ENCODE peak calls at places on chromosomes 5 and 9, in seven cellular contexts. I, E, B, G, U, A and M are unnamed samples.

GRCh38 chr9:124735121-124735520 is 36.0 kb downstream of the NR6A1 start:
- DNase-seq in E (peak), G (no peak), U (no peak), B (peak), A (peak), I (peak), M (no peak)

GRCh38 chr9:129858167-129858962 is 23.1 kb downstream of the USP20 start:
- DNase-seq in A (no peak), U (no peak), B (no peak), G (no peak), E (no peak), I (no peak), M (no peak)

GRCh38 chr5:57754616-57755015 is 272.0 kb upstream of the ACTBL2 start:
- DNase-seq in E (no peak), B (peak), U (no peak), A (no peak), G (no peak), I (no peak), M (no peak)

GRCh38 chr9:73780916-73781315 is 629.3 kb downstream of the ANXA1 start:
- DNase-seq in G (no peak), E (peak), B (no peak), U (no peak), A (peak), I (peak), M (no peak)

GRCh38 chr5:66239034-66239433 is 94.9 kb downstream of the SREK1 start:
- DNase-seq in G (no peak), E (peak), I (peak), U (no peak), A (no peak), B (no peak), M (no peak)

GRCh38 chr5:16776611-16777251 is 159.4 kb downstream of the MYO10 start:
- DNase-seq in A (no peak), U (peak), E (peak), G (no peak), I (peak), B (no peak), M (no peak)

GRCh38 chr5:135883026-135883425 is 12.6 kb downstream of the IL9 start:
- DNase-seq in I (no peak), U (no peak), A (no peak), E (no peak), G (no peak), B (no peak), M (no peak)

GRCh38 chr5:78647411-78647818 is 1.2 kb downstream of the LHFPL2 start:
- DNase-seq in I (peak), E (peak), A (peak), U (peak), B (peak), G (no peak), M (no peak)

GRCh38 chr5:6902597-6902996 is 189.4 kb downstream of the TENT4A start:
- DNase-seq in U (no peak), A (no peak), I (no peak), E (no peak), B (no peak), G (no peak), M (no peak)

GRCh38 chr5:142316051-142316450 is 8.8 kb downstream of the SPRY4 start:
- DNase-seq in E (no peak), I (no peak), A (peak), G (no peak), B (peak), U (no peak), M (no peak)

GRCh38 chr9:94082553-94082952 is 1.7 kb upstream of the PTPDC1 start:
- DNase-seq in U (no peak), E (no peak), G (no peak), I (no peak), B (no peak), A (no peak), M (no peak)

GRCh38 chr5:142012186-142012785 is 541 bp downstream of the GNPDA1 start:
- DNase-seq in B (no peak), A (peak), I (peak), G (no peak), E (peak), U (peak), M (peak)

GRCh38 chr5:31854181-31854624 is 215.3 kb downstream of the PDZD2 start:
- DNase-seq in I (peak), A (peak), B (peak), E (peak), G (no peak), U (peak), M (peak)

GRCh38 chr5:53749611-53750010 is 189.2 kb downstream of the NDUFS4 start:
- DNase-seq in B (peak), A (no peak), I (no peak), E (no peak), U (no peak), G (no peak), M (no peak)

GRCh38 chr5:178207183-178207916 is 3.0 kb downstream of the HNRNPAB start:
- DNase-seq in I (no peak), B (peak), U (no peak), A (no peak), E (no peak), G (no peak), M (no peak)

GRCh38 chr9:35700031-35700430 is 10.3 kb upstream of the TPM2 start:
- DNase-seq in E (no peak), G (no peak), A (no peak), B (no peak), I (no peak), U (no peak), M (no peak)

GRCh38 chr9:110769667-110770066 is 101.1 kb downstream of the MUSK start:
- DNase-seq in U (no peak), B (peak), I (no peak), A (peak), E (no peak), G (no peak), M (no peak)

GRCh38 chr5:106154280-106154716 is 1516.4 kb downstream of the EFNA5 start:
- DNase-seq in B (no peak), A (no peak), E (peak), U (peak), G (no peak), I (no peak), M (peak)

GRCh38 chr5:26649000-26649399 is 389.4 kb downstream of the CDH9 start:
- DNase-seq in A (no peak), G (no peak), I (no peak), B (no peak), E (no peak), U (no peak), M (no peak)

GRCh38 chr9:33751536-33752129 is 43.7 kb upstream of the PRSS3 start:
- DNase-seq in E (no peak), I (no peak), B (no peak), G (no peak), A (no peak), U (no peak), M (no peak)

GRCh38 chr5:132883261-132883834 is 9.9 kb downstream of the LEAP2 start:
- DNase-seq in I (peak), U (peak), G (peak), A (peak), E (peak), B (peak), M (no peak)

GRCh38 chr9:2276296-2276695 is 261.1 kb downstream of the SMARCA2 start:
- DNase-seq in U (no peak), G (no peak), E (no peak), A (no peak), B (no peak), I (no peak), M (no peak)

GRCh38 chr5:107253246-107253645 is 417.5 kb downstream of the EFNA5 start:
- DNase-seq in U (no peak), E (no peak), A (no peak), B (no peak), I (no peak), G (no peak), M (no peak)

GRCh38 chr9:1639166-1639565 is 376.0 kb upstream of the SMARCA2 start:
- DNase-seq in B (no peak), G (no peak), A (no peak), U (no peak), E (no peak), I (no peak), M (no peak)

GRCh38 chr5:41068169-41068568 is 3.0 kb downstream of the MROH2B start:
- DNase-seq in E (no peak), U (no peak), G (no peak), A (no peak), I (no peak), B (no peak), M (no peak)

GRCh38 chr9:134629586-134630392 is 11.8 kb upstream of the COL5A1 start:
- DNase-seq in I (no peak), E (no peak), U (peak), G (no peak), B (no peak), A (no peak), M (no peak)

GRCh38 chr5:53430618-53431252 is 49.7 kb upstream of the FST start:
- DNase-seq in G (no peak), E (peak), B (peak), U (no peak), I (peak), A (peak), M (no peak)

GRCh38 chr9:3520564-3520963 is 5.2 kb downstream of the RFX3 start:
- DNase-seq in U (no peak), I (peak), B (no peak), G (no peak), A (no peak), E (no peak), M (no peak)

GRCh38 chr9:95457769-95458168 is 59.0 kb downstream of the PTCH1 start:
- DNase-seq in E (no peak), A (peak), G (no peak), U (no peak), I (no peak), B (peak), M (no peak)

GRCh38 chr5:135135530-135136201 is 101.6 kb upstream of the PITX1 start:
- DNase-seq in U (no peak), G (no peak), I (no peak), A (peak), E (no peak), B (peak), M (no peak)

GRCh38 chr9:86241216-86241615 is 18.2 kb downstream of the C9orf153 start:
- DNase-seq in G (no peak), A (no peak), E (no peak), I (no peak), U (no peak), B (peak), M (no peak)

DNA sequence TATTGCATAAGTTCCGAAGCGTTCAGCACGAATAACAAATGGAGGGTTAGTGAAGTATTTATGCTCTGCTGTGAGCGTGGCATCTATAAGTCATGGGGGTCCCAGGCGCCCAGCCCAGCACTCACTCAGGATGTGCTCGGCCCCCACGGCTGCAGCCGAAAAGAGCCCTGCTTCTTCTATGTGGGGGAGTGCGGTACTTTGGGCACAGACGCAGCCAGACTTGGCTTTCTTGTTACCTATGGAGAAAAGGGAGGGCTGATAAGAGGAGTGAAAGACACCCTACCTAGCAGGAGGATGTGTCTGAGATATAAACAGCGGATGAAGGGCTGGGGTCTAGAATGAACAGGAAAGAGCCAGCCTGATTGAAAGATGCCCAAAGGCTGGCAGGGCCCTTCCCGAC is 51.4 kb downstream of the MRPL36 start:
- DNase-seq in E (no peak), B (no peak), G (no peak), A (no peak), I (no peak), U (peak), M (no peak)
- H3K18ac ChIP-seq in E (no peak), B (no peak), G (peak), A (no peak), I (no peak), U (no peak), M (no peak)

GRCh38 chr5:180523629-180524466 is 29.7 kb downstream of the CNOT6 start:
- DNase-seq in G (no peak), E (peak), B (peak), I (peak), A (peak), U (no peak), M (no peak)
- H3K18ac ChIP-seq in G (no peak), E (no peak), B (no peak), I (no peak), A (no peak), U (no peak), M (no peak)

GRCh38 chr9:115340314-115340713 is 222.4 kb upstream of the TNC start:
- DNase-seq in U (no peak), G (no peak), E (no peak), I (peak), B (no peak), A (no peak), M (no peak)
- H3K18ac ChIP-seq in U (no peak), G (peak), E (no peak), I (no peak), B (no peak), A (no peak), M (no peak)

DNA sequence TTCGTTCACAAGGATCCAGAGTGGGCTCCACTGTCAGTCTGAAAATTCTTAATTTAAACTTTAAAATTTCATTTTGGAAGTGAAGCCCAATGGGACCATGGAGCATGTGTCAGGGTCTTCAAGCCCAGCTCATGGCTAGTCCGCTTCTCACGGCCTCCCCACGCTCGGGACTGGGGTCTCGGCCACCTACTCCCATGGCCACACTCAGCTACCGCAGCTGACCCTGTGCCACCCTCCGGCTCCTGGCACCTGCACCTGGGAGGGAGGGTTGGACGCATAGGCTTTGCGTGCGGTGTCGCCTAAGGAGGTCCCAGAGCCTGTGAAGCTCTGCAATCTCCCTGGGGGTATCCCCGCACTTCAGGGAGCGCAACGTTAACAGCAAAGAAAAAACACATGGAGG is 175.7 kb upstream of the PRLR start:
- DNase-seq in U (no peak), G (no peak), E (no peak), I (no peak), A (no peak), B (no peak), M (no peak)
- H3K18ac ChIP-seq in U (no peak), G (peak), E (no peak), I (no peak), A (no peak), B (no peak), M (no peak)

GRCh38 chr5:138542120-138542955 is 698 bp downstream of the ETF1 start:
- DNase-seq in U (no peak), G (no peak), A (no peak), B (peak), I (peak), E (peak), M (no peak)
- H3K18ac ChIP-seq in U (peak), G (peak), A (peak), B (no peak), I (peak), E (peak), M (peak)

GRCh38 chr5:139870677-139871076 is 75.1 kb downstream of the PSD2 start:
- DNase-seq in A (no peak), I (no peak), B (no peak), G (no peak), U (no peak), E (no peak), M (no peak)

GRCh38 chr5:139864716-139865483 is 69.3 kb downstream of the PSD2 start:
- DNase-seq in I (no peak), B (no peak), G (no peak), A (no peak), E (no peak), U (no peak), M (no peak)

GRCh38 chr5:139867109-139867508 is 71.5 kb downstream of the PSD2 start:
- DNase-seq in U (no peak), A (no peak), B (no peak), G (no peak), E (no peak), I (no peak), M (no peak)

GRCh38 chr5:139869042-139869790 is 73.6 kb downstream of the PSD2 start:
- DNase-seq in E (no peak), G (no peak), B (no peak), I (no peak), U (no peak), A (no peak), M (no peak)

DNA sequence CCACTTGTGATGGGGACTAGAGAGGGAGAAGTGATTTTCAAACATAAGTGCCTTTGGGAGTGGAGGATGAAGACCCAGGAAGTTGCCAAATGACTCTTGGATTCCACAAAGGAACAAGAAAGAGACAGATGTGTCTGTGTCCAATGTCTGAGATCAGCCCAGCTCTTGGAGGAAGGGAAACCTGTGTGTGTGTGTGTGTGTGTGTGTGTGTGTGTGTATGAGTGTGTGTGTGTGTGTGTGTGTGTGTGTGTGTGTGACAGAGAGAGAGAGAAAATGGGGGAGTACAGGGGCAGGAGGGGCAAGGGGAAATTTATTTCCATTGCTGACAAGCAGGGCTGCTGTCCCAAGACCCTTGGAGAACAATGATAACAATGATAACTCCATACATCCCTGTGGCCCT is 72.0 kb downstream of the PSD2 start:
- DNase-seq in U (no peak), I (no peak), G (no peak), E (no peak), B (no peak), A (no peak), M (no peak)
- H3K18ac ChIP-seq in U (no peak), I (no peak), G (no peak), E (no peak), B (no peak), A (no peak), M (no peak)

GRCh38 chr9:120319452-120319851 is 260.5 kb downstream of the CDK5RAP2 start:
- DNase-seq in I (no peak), E (no peak), G (no peak), U (no peak), A (no peak), B (no peak), M (peak)
- H3K18ac ChIP-seq in I (no peak), E (no peak), G (no peak), U (no peak), A (no peak), B (no peak), M (no peak)

DNA sequence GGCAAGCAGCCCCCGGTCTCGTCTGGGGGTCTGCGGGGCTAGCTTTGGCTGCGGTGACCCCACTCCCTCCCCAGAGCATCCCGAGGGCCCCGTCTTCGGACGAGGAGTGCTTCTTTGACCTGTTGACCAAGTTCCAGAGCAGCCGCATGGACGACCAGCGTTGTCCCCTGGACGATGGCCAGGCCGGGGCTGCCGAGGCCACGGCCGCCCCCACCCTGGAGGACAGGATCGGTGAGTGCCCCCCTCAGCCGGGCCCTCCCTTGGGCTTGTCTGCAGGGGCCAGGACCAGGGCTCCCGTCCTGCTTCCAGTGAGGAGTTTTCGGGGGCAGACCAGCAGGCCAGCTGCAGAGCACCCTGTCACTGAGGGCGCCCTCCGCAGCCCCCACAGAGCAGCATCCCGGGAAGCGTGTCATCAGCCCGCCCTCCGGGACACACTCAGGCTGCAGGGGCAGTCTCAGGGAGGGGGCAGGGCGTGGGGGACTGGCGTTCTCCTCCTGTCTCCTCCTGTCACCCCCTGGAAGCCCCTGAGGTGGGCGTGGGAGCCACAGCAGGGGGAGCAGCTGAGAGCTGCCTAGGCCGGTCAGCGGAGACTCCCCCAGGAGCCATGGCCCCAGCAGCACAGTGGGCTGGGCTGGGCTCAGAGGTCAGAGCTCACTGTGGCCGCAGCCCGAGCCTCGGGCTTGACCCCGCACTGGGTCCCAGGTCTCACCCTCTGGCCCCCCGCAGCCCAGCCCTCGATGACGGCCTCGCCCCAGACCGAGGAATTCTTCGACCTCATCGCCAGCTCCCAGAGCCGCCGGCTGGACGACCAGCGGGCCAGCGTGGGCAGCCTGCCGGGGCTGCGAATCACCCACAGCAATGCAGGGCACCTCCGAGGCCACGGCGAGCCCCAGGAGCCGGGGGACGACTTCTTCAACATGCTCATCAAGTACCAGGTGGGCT is 7.7 kb downstream of the DNLZ start:
- DNase-seq in G (no peak), I (no peak), E (no peak), A (no peak), U (no peak), B (no peak), M (no peak)
- H3K18ac ChIP-seq in G (no peak), I (no peak), E (no peak), A (no peak), U (no peak), B (no peak), M (no peak)

GRCh38 chr5:160250226-160250625 is 20.9 kb downstream of the FABP6 start:
- DNase-seq in G (no peak), A (no peak), I (no peak), U (no peak), B (no peak), E (peak), M (no peak)
- H3K18ac ChIP-seq in G (no peak), A (no peak), I (no peak), U (no peak), B (no peak), E (no peak), M (no peak)

GRCh38 chr9:28255174-28255573 is 681.9 kb upstream of the C9orf72 start:
- DNase-seq in U (no peak), A (no peak), B (no peak), G (no peak), E (no peak), I (no peak), M (no peak)

GRCh38 chr9:28249424-28249823 is 676.1 kb upstream of the C9orf72 start:
- DNase-seq in I (no peak), A (no peak), U (no peak), E (no peak), G (no peak), B (no peak), M (no peak)
- H3K18ac ChIP-seq in I (no peak), A (no peak), U (no peak), E (no peak), G (no peak), B (no peak), M (no peak)